ENCODE peak calls at places on chromosomes 3 and 15, in five cellular contexts. H is GM23338, S is prostate gland, I is ovary, X is transverse colon. T is an unnamed sample.

GRCh38 chr3:178975320-178975719 is 96.3 kb downstream of the ZMAT3 start:
- DNase-seq in H (no peak), S (no peak), I (no peak), X (no peak), T (no peak)

GRCh38 chr15:75037685-75038084 is 14.3 kb downstream of the PPCDC start:
- DNase-seq in H (no peak), S (no peak), I (no peak), X (no peak), T (no peak)

GRCh38 chr3:61814674-61815073 is 253.3 kb downstream of the PTPRG start:
- DNase-seq in H (no peak), S (no peak), I (no peak), X (peak; percentile 47), T (no peak)

GRCh38 chr3:44825264-44825925 is 36.3 kb upstream of the TMEM42 start:
- DNase-seq in H (no peak), S (no peak), I (no peak), X (no peak), T (no peak)

GRCh38 chr3:40192628-40193027 is 116.9 kb upstream of the EIF1B start:
- DNase-seq in H (peak; percentile 66), S (no peak), I (no peak), X (no peak), T (no peak)

GRCh38 chr15:40040293-40040635 is 1.3 kb upstream of the SRP14 start:
- DNase-seq in H (no peak), S (no peak), I (no peak), X (no peak), T (no peak)

GRCh38 chr3:53261712-53262111 is 5.9 kb upstream of the TKT start:
- DNase-seq in H (no peak), S (no peak), I (no peak), X (no peak), T (no peak)

GRCh38 chr15:41887893-41888292 is 6.0 kb downstream of the SPTBN5 start:
- DNase-seq in H (no peak), S (no peak), I (no peak), X (no peak), T (no peak)

GRCh38 chr3:60307800-60308199 is 943.5 kb downstream of the FHIT start:
- DNase-seq in H (no peak), S (no peak), I (no peak), X (no peak), T (no peak)

GRCh38 chr3:149967067-149967685 is 3.5 kb downstream of the PFN2 start:
- DNase-seq in H (peak; percentile 58), S (no peak), I (no peak), X (no peak), T (no peak)

GRCh38 chr3:19798324-19798723 is 135.7 kb downstream of the EFHB start:
- DNase-seq in H (no peak), S (no peak), I (no peak), X (no peak), T (no peak)

GRCh38 chr3:72763751-72764440 is 84.3 kb downstream of the SHQ1 start:
- DNase-seq in H (no peak), S (no peak), I (no peak), X (no peak), T (no peak)

GRCh38 chr3:61181874-61182273 is 69.4 kb downstream of the FHIT start:
- DNase-seq in H (no peak), S (no peak), I (no peak), X (no peak), T (no peak)

GRCh38 chr15:31243895-31244294 is 82.7 kb upstream of the KLF13 start:
- DNase-seq in H (no peak), S (no peak), I (no peak), X (no peak), T (no peak)

GRCh38 chr15:39625856-39626255 is 45.0 kb downstream of the THBS1 start:
- DNase-seq in H (no peak), S (no peak), I (no peak), X (no peak), T (no peak)

GRCh38 chr3:156997351-156997750 is 162.6 kb downstream of the CCNL1 start:
- DNase-seq in H (no peak), S (no peak), I (no peak), X (no peak), T (no peak)

GRCh38 chr3:150603888-150604319 is 783 bp downstream of the SELENOT start:
- DNase-seq in H (peak; percentile 44), S (peak; percentile 32), I (no peak), X (no peak), T (no peak)

GRCh38 chr15:48996276-48996675 is 32.6 kb upstream of the SHC4 start:
- DNase-seq in H (no peak), S (no peak), I (no peak), X (no peak), T (no peak)

GRCh38 chr3:64741344-64741743 is 53.5 kb upstream of the ADAMTS9 start:
- DNase-seq in H (no peak), S (no peak), I (peak; percentile 48), X (peak; percentile 20), T (no peak)

GRCh38 chr15:85588657-85589056 is 206.1 kb downstream of the KLHL25 start:
- DNase-seq in H (no peak), S (no peak), I (no peak), X (no peak), T (no peak)

GRCh38 chr3:141552440-141552991 is 65.7 kb downstream of the RASA2 start:
- DNase-seq in H (no peak), S (no peak), I (no peak), X (no peak), T (no peak)

GRCh38 chr15:63402498-63403253 is 21.0 kb upstream of the CA12 start:
- DNase-seq in H (peak; percentile 78), S (no peak), I (no peak), X (no peak), T (no peak)

GRCh38 chr3:40878464-40878905 is 320.8 kb upstream of the CTNNB1 start:
- DNase-seq in H (no peak), S (no peak), I (no peak), X (no peak), T (no peak)

DNA sequence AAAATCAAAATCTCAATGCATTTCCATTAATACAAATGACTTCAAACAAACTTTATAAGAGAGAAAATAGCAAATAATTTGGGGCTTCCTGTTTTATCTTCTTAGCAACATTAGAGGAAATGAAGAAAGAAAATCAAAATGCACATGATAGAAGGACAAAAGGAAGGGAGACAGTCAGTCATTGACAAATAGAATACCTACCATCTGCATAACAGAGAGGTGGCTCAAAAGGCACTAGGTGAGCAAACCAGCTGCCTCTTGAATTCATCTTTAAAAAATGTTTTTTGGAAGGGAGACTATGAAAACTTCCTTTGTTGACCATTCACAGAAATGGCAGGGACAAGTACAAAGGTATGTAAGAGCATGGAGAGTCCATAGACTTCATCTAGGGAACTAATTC is 9.4 kb downstream of the NMNAT3 start:
- DNase-seq in H (peak; percentile 26), S (no peak), I (no peak), X (no peak), T (no peak)
- H3K4me3 ChIP-seq in H (no peak overlapping the region), S (no peak overlapping the region), I (no peak overlapping the region), X (no peak overlapping the region), T (no peak overlapping the region)

DNA sequence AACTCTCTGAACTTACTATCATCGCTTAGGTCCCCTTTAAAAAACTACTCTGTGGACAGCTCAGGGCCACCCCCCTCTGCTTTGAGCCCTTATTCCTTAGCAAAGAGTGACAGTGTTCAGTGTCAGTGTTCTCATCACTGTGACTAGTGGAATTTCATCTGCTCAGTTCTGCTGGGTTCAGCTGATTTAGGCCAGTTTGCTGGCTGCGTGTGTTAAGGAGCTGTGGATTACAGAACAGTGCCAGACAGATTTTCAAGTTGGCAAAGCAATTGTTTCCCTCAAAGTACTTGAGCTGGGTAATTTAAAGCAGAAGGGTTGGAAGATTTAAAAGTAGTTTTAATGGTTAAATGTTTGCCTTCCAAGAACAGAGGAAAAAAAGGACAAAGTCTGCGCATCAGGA is 8.6 kb downstream of the ESYT3 start:
- DNase-seq in H (no peak), S (no peak), I (no peak), X (no peak), T (no peak)
- H3K4me1 ChIP-seq in H (no peaks in the 10 kb centered on the region), S (no peaks in the 10 kb centered on the region), I (no peaks in the 10 kb centered on the region), X (no peaks in the 10 kb centered on the region), T (no peaks in the 10 kb centered on the region)

GRCh38 chr3:71689305-71689704 is 35.9 kb downstream of the EIF4E3 start:
- DNase-seq in H (peak; percentile 51), S (no peak), I (no peak), X (no peak), T (no peak)
- TF ChIP-seq CTCF in H (no peak), S (no peak), I (no peak), X (no peak), T (no peak)

DNA sequence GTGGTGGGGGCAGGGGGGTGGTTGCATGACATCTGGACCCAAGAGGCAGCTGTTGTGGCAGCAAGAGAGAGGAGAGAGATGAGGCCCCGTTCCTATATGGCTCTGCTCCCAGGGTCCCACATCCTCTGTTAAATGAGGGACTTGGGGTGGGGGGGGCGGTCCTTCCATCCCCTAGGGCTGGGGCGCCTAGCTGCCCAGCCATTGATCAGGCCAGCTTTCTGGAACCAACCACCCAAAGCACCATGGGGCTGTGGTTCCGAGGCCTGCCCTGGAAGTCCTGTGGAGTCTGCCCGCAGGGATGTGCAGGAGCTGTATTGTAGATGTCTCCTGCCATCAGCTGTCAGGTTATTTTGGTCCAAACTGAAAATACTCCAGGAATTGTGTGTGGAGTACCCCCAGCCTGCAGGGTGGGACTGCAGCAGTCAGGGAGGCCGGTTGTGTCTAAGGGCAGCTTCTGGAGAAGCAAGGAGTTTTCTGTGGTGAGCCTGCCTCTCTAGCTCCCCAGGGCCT is 5.2 kb downstream of the FURIN start:
- DNase-seq in H (no peak), S (no peak), I (no peak), X (no peak), T (no peak)
- H3K4me3 ChIP-seq in H (no peak overlapping the region), S (peak overlapping the region; percentile 89), I (no peak overlapping the region), X (no peak overlapping the region), T (no peak overlapping the region)

DNA sequence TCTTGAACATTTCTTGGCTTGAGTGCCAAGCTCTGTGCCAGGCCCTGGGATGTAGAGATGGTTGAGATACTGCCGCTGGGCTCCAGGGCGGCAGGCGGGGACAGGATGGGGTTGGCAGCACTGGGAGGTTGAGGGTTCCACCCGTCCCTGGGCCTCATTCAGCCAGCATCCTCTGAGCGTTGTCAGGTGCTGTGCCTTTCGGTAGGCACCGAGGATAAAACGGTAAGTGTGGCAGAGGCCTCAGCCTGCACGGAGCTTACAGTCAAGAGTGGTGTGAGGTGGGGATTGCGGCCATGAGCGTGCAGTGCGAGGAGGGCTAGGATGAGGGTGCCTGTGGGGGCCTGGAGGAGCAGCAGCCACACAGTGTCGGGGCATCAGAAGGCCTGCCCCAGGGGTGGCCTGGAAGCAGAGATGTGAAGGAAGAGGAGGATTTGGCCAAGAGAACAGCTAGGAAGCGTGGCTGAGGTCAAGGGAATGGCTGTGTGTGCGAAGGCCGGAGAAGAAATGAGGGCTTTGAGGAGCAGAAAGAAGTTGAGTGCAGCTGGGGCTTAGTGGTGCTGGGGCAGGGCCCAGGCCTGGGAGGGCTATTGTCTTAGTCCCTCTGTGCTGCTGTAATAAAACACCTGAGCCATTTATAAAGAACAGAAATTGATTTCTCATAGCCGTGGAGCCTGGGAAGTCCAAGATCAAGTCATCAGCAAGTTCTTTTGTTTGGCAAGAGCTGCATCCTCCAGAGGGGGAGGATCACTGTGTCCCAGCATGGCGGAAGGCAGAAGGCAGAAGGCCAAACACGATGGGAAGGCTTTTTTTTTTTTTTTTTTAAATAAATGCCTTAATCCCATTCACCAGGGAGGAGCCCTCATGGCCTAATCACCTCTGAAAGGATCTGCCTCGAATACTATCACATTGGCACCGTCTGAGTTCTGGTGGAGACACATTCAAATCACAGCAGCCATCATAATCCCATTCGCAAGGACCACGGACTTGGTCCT is 22.7 kb downstream of the CORO2B start:
- DNase-seq in H (no peak), S (no peak), I (no peak), X (no peak), T (no peak)
- H3K4me1 ChIP-seq in H (peaks cover 30% of the 10 kb centered on the region), S (no peaks in the 10 kb centered on the region), I (peaks cover 38% of the 10 kb centered on the region), X (no peaks in the 10 kb centered on the region), T (peaks cover 20% of the 10 kb centered on the region)

T was measured in BE2C.